ENCODE peak calls at places on chromosomes 3 and 15, in nine cellular contexts. L is hepatocyte, U is coronary artery, Y is GM20000, J is fibroblast of pulmonary artery, M is stomach, G is mesothelial cell of epicardium, C is Calu3, F is heart left ventricle. X is an unnamed sample.

GRCh38 chr15:28935316-28935715 is 49.5 kb downstream of the APBA2 start:
- DNase-seq in U (no peak), G (no peak), M (no peak), F (no peak), Y (peak), L (no peak), J (peak), C (no peak), X (no peak)

GRCh38 chr3:45597166-45597565 is 2.6 kb downstream of the LIMD1 start:
- DNase-seq in M (peak), J (peak), F (no peak), C (no peak), L (no peak), Y (no peak), U (no peak), G (no peak), X (no peak)

GRCh38 chr3:86029590-86029989 is 961.4 kb downstream of the VGLL3 start:
- DNase-seq in Y (no peak), L (no peak), F (no peak), C (no peak), J (no peak), U (no peak), G (no peak), M (no peak), X (peak)

GRCh38 chr3:54853573-54854404 is 74.1 kb downstream of the LRTM1 start:
- DNase-seq in J (peak), U (no peak), C (peak), L (peak), Y (peak), F (peak), M (peak), G (peak), X (peak)

GRCh38 chr3:133965033-133965570 is 64.6 kb downstream of the SLCO2A1 start:
- DNase-seq in Y (no peak), C (no peak), G (no peak), L (no peak), F (no peak), U (no peak), M (no peak), J (peak), X (no peak)

GRCh38 chr3:1439395-1439794 is 346.6 kb downstream of the CNTN6 start:
- DNase-seq in G (no peak), C (peak), U (no peak), F (no peak), M (peak), L (peak), J (no peak), Y (no peak), X (no peak)

GRCh38 chr3:162586591-162586990 is 1090.0 kb downstream of the OTOL1 start:
- DNase-seq in G (no peak), Y (no peak), J (no peak), M (no peak), C (no peak), F (no peak), U (no peak), L (peak), X (no peak)

GRCh38 chr3:52552089-52552488 is 15.7 kb downstream of the UQCC5 start:
- DNase-seq in Y (no peak), L (no peak), U (no peak), C (peak), M (no peak), G (no peak), J (no peak), F (no peak), X (no peak)

GRCh38 chr3:135629696-135630408 is 335.7 kb upstream of the PPP2R3A start:
- DNase-seq in U (no peak), F (no peak), L (no peak), Y (no peak), J (no peak), M (no peak), C (no peak), G (no peak), X (no peak)

GRCh38 chr15:77004189-77004588 is 9.3 kb downstream of the PSTPIP1 start:
- DNase-seq in U (no peak), J (no peak), C (no peak), L (no peak), G (no peak), Y (no peak), M (no peak), F (peak), X (no peak)

GRCh38 chr15:85168642-85169173 is 187.1 kb downstream of the PDE8A start:
- DNase-seq in Y (peak), F (no peak), M (peak), C (peak), L (peak), U (no peak), J (no peak), G (no peak), X (no peak)

GRCh38 chr3:53045784-53046170 is at the start of gene SFMBT1:
- DNase-seq in F (peak), C (peak), M (peak), Y (peak), J (peak), L (peak), U (peak), G (peak), X (no peak)

GRCh38 chr3:156406393-156406792 is 148.5 kb downstream of the SSR3 start:
- DNase-seq in Y (no peak), F (no peak), M (no peak), L (no peak), G (no peak), C (no peak), U (no peak), J (no peak), X (no peak)

GRCh38 chr3:194582196-194582905 is 50.9 kb downstream of the TMEM44 start:
- DNase-seq in J (no peak), C (no peak), F (no peak), U (no peak), M (no peak), G (no peak), L (no peak), Y (no peak), X (no peak)
- TF ChIP-seq CTCF in J (no peak), C (no peak), F (no peak), U (no peak), M (no peak), G (no peak), L (no peak), Y (no peak), X (no peak)

GRCh38 chr3:138397983-138398382 is 36.4 kb upstream of the ESYT3 start:
- DNase-seq in L (no peak), U (no peak), G (no peak), Y (no peak), M (no peak), F (no peak), J (peak), C (no peak), X (no peak)
- TF ChIP-seq CTCF in L (peak), U (no peak), G (no peak), Y (no peak), M (no peak), F (peak), J (peak), C (no peak), X (no peak)

DNA sequence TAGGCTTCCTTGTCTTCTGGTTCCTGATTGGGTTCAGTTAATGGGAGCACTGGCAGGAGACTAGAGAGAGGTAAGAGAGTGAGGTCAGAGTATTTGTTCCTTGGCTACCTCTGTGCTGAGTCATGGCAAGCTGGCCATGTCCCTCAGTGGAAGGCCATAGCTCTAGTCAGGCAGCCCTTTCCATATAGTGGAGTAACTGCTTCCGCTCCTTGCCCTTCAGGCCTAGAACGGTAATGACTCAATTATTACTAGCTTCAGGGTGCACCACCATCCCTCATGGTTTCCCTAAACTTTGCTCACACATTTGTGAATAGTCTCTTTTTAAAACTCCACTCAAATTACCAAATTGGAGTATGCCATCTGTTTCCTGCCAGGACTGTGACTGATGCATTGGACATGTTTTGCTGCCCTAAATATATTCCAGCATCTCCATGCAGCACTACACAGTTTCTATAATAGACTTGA is 10.5 kb upstream of the ANO10 start:
- DNase-seq in F (no peak), M (no peak), J (peak), G (no peak), L (no peak), Y (no peak), C (no peak), U (no peak), X (no peak)
- TF ChIP-seq CTCF in F (no peak), M (no peak), J (no peak), G (no peak), L (no peak), Y (no peak), C (no peak), U (no peak), X (no peak)

DNA sequence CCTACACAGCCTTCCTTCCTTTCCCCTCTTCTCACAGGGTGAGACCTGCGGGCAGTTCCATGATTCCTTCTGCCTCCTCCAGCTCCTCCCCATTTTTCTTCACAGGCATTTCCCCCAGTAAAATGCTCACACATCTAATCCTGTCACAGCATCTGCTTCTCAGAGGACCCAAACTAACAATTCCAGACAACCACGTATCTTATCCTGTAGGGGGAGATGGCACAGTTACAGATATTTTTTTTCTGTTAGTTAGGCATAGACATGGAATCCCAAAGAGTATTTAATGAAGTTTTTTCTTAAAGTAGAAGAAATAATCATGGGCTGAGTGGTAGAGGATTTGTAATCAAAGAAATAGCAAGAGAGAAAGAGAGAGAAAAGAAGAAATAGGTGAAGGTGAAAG is 373.1 kb upstream of the ADAMTS9 start:
- DNase-seq in F (no peak), G (no peak), Y (no peak), L (no peak), U (no peak), C (no peak), M (no peak), J (no peak), X (no peak)
- TF ChIP-seq CTCF in F (no peak), G (peak), Y (no peak), L (no peak), U (no peak), C (no peak), M (no peak), J (no peak), X (no peak)

GRCh38 chr3:131031660-131032059 is 5.0 kb downstream of the NEK11 start:
- DNase-seq in L (no peak), G (no peak), J (no peak), U (no peak), M (no peak), C (no peak), Y (no peak), F (no peak), X (no peak)

GRCh38 chr3:131028844-131029243 is 2.2 kb downstream of the NEK11 start:
- DNase-seq in F (no peak), C (no peak), J (no peak), U (no peak), L (no peak), G (no peak), M (no peak), Y (no peak), X (no peak)

GRCh38 chr3:131036200-131036816 is 9.6 kb downstream of the NEK11 start:
- DNase-seq in L (no peak), M (no peak), F (no peak), Y (no peak), G (no peak), C (no peak), U (no peak), J (peak), X (no peak)

GRCh38 chr3:131036986-131037385 is 10.3 kb downstream of the NEK11 start:
- DNase-seq in M (no peak), C (no peak), F (no peak), J (peak), Y (no peak), U (no peak), G (no peak), L (no peak), X (no peak)

DNA sequence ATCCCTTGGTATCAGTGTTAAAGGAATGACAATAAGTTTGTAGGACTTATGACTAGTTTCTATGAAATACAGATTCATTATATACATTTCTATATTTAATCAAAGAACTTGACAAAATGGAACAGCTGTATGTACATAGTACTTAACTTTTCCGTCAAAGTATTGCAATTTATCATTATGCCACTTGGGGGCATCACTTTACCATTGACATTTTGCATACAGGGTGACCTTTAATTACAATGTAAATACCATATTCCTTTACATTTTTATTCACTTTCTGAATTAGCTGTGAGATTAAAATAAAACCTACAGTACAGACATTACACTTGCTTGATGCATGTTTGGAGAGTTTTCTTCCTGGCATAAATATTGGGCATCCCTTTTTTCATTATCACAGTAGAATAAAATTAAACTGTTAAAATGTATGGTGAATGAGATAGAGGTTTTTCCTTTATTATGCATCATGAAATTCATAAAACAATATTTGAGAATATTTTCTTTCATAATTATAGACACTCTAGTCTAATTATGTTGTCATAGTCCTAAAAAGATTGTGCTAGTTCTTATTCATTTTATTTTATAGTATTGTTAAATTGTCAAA is 6.9 kb downstream of the NEK11 start:
- DNase-seq in U (no peak), L (peak), Y (peak), F (no peak), C (peak), M (no peak), J (peak), G (no peak), X (no peak)
- TF ChIP-seq CTCF in U (peak), L (peak), Y (peak), F (peak), C (peak), M (no peak), J (peak), G (peak), X (peak)

GRCh38 chr15:52113708-52114107 is 1.1 kb upstream of the BCL2L10 start:
- DNase-seq in G (no peak), F (no peak), J (no peak), U (no peak), L (no peak), C (no peak), Y (no peak), M (no peak), X (no peak)
- TF ChIP-seq CTCF in G (no peak), F (no peak), J (no peak), U (no peak), L (no peak), C (no peak), Y (no peak), M (no peak), X (no peak)

GRCh38 chr3:6204891-6205290 is 656.0 kb upstream of the GRM7 start:
- DNase-seq in C (no peak), G (no peak), U (no peak), M (no peak), L (no peak), Y (no peak), J (no peak), F (no peak), X (no peak)
- TF ChIP-seq CTCF in C (no peak), G (no peak), U (no peak), M (no peak), L (peak), Y (peak), J (no peak), F (no peak), X (no peak)

GRCh38 chr3:49689046-49689886 is at the start of the genes MST1 and RNF123:
- DNase-seq in M (peak), U (peak), Y (peak), C (peak), G (peak), J (peak), F (peak), L (peak), X (peak)
- TF ChIP-seq CTCF in M (no peak), U (no peak), Y (no peak), C (no peak), G (no peak), J (peak), F (peak), L (peak), X (peak)

GRCh38 chr15:84023636-84024035 is 211.9 kb upstream of the GOLGA6L4 start:
- DNase-seq in F (no peak), L (peak), G (no peak), Y (peak), J (peak), U (no peak), C (peak), M (no peak), X (no peak)
- TF ChIP-seq CTCF in F (peak), L (peak), G (no peak), Y (peak), J (peak), U (peak), C (peak), M (no peak), X (peak)

GRCh38 chr3:99817437-99818240 is at the start of gene CMSS1:
- DNase-seq in M (peak), C (peak), G (peak), Y (peak), J (peak), L (peak), U (peak), F (peak), X (peak)
- TF ChIP-seq CTCF in M (no peak), C (no peak), G (no peak), Y (no peak), J (peak), L (peak), U (no peak), F (no peak), X (peak)

X was measured in retinal pigment epithelial cell.